ENCODE peak calls at places on chromosomes 12 and 14, in eight cellular contexts. One of them, this sample, is unnamed.

GRCh38 chr12:15532364-15532977 is 210.2 kb downstream of the PTPRO start:
- DNase-seq in IMR-90: peak; percentile 77
- DNase-seq in CD8-positive, alpha-beta memory T cell: no peak
- DNase-seq in CD4-positive, CD25-positive, alpha-beta regulatory T cell: peak; percentile 69
- DNase-seq in OCI-LY7: peak; percentile 72
- DNase-seq in keratinocyte: no peak
- DNase-seq in brain microvascular endothelial cell: peak; percentile 68
- DNase-seq in AG04450: peak; percentile 50
- DNase-seq in this sample: no peak

GRCh38 chr12:84910549-84911241 is 1.9 kb downstream of the SLC6A15 start:
- DNase-seq in IMR-90: no peak
- DNase-seq in CD8-positive, alpha-beta memory T cell: no peak
- DNase-seq in CD4-positive, CD25-positive, alpha-beta regulatory T cell: no peak
- DNase-seq in OCI-LY7: no peak
- DNase-seq in keratinocyte: no peak
- DNase-seq in brain microvascular endothelial cell: peak; percentile 51
- DNase-seq in AG04450: no peak
- DNase-seq in this sample: no peak

GRCh38 chr14:67580336-67581230 is 19.5 kb downstream of the PIGH start:
- DNase-seq in IMR-90: no peak
- DNase-seq in CD8-positive, alpha-beta memory T cell: no peak
- DNase-seq in CD4-positive, CD25-positive, alpha-beta regulatory T cell: no peak
- DNase-seq in OCI-LY7: no peak
- DNase-seq in keratinocyte: no peak
- DNase-seq in brain microvascular endothelial cell: no peak
- DNase-seq in AG04450: no peak
- DNase-seq in this sample: no peak

GRCh38 chr14:92456215-92457017 is 57.2 kb upstream of the RIN3 start:
- DNase-seq in IMR-90: peak; percentile 70
- DNase-seq in CD8-positive, alpha-beta memory T cell: no peak
- DNase-seq in CD4-positive, CD25-positive, alpha-beta regulatory T cell: no peak
- DNase-seq in OCI-LY7: peak; percentile 57
- DNase-seq in keratinocyte: no peak
- DNase-seq in brain microvascular endothelial cell: peak; percentile 59
- DNase-seq in AG04450: peak; percentile 54
- DNase-seq in this sample: peak; percentile 80

GRCh38 chr12:31687101-31687527 is 27.6 kb downstream of the ETFBKMT start:
- DNase-seq in IMR-90: no peak
- DNase-seq in CD8-positive, alpha-beta memory T cell: no peak
- DNase-seq in CD4-positive, CD25-positive, alpha-beta regulatory T cell: no peak
- DNase-seq in OCI-LY7: peak; percentile 88
- DNase-seq in keratinocyte: no peak
- DNase-seq in brain microvascular endothelial cell: no peak
- DNase-seq in AG04450: no peak
- DNase-seq in this sample: peak; percentile 5

GRCh38 chr12:116910645-116911449 is at the start of gene FBXW8:
- DNase-seq in IMR-90: peak; percentile 66
- DNase-seq in CD8-positive, alpha-beta memory T cell: peak; percentile 69
- DNase-seq in CD4-positive, CD25-positive, alpha-beta regulatory T cell: peak; percentile 45
- DNase-seq in OCI-LY7: peak; percentile 84
- DNase-seq in keratinocyte: no peak
- DNase-seq in brain microvascular endothelial cell: peak; percentile 68
- DNase-seq in AG04450: peak; percentile 15
- DNase-seq in this sample: peak; percentile 58

GRCh38 chr14:81176224-81176623 is 44.5 kb downstream of the GTF2A1 start:
- DNase-seq in IMR-90: no peak
- DNase-seq in CD8-positive, alpha-beta memory T cell: no peak
- DNase-seq in CD4-positive, CD25-positive, alpha-beta regulatory T cell: no peak
- DNase-seq in OCI-LY7: peak; percentile 12
- DNase-seq in keratinocyte: no peak
- DNase-seq in brain microvascular endothelial cell: no peak
- DNase-seq in AG04450: no peak
- DNase-seq in this sample: peak; percentile 72

GRCh38 chr12:122888232-122888752 is 7.6 kb downstream of the VPS37B start:
- DNase-seq in IMR-90: peak; percentile 69
- DNase-seq in CD8-positive, alpha-beta memory T cell: peak; percentile 76
- DNase-seq in CD4-positive, CD25-positive, alpha-beta regulatory T cell: peak; percentile 72
- DNase-seq in OCI-LY7: peak; percentile 67
- DNase-seq in keratinocyte: peak; percentile 82
- DNase-seq in brain microvascular endothelial cell: peak; percentile 59
- DNase-seq in AG04450: no peak
- DNase-seq in this sample: peak; percentile 73

GRCh38 chr14:26730929-26731618 is 133.2 kb upstream of the NOVA1 start:
- DNase-seq in IMR-90: peak; percentile 3
- DNase-seq in CD8-positive, alpha-beta memory T cell: no peak
- DNase-seq in CD4-positive, CD25-positive, alpha-beta regulatory T cell: no peak
- DNase-seq in OCI-LY7: peak; percentile 0
- DNase-seq in keratinocyte: no peak
- DNase-seq in brain microvascular endothelial cell: no peak
- DNase-seq in AG04450: no peak
- DNase-seq in this sample: no peak

GRCh38 chr12:46372852-46373302 is 304 bp upstream of the SLC38A2 start:
- DNase-seq in IMR-90: no peak
- DNase-seq in CD8-positive, alpha-beta memory T cell: no peak
- DNase-seq in CD4-positive, CD25-positive, alpha-beta regulatory T cell: no peak
- DNase-seq in OCI-LY7: no peak
- DNase-seq in keratinocyte: no peak
- DNase-seq in brain microvascular endothelial cell: no peak
- DNase-seq in AG04450: no peak
- DNase-seq in this sample: no peak

GRCh38 chr12:98332626-98333025 is 182.8 kb upstream of the TMPO start:
- DNase-seq in IMR-90: no peak
- DNase-seq in CD8-positive, alpha-beta memory T cell: no peak
- DNase-seq in CD4-positive, CD25-positive, alpha-beta regulatory T cell: no peak
- DNase-seq in OCI-LY7: peak; percentile 80
- DNase-seq in keratinocyte: no peak
- DNase-seq in brain microvascular endothelial cell: no peak
- DNase-seq in AG04450: no peak
- DNase-seq in this sample: no peak

GRCh38 chr14:87643005-87643404 is 350.0 kb downstream of the GALC start:
- DNase-seq in IMR-90: no peak
- DNase-seq in CD8-positive, alpha-beta memory T cell: no peak
- DNase-seq in CD4-positive, CD25-positive, alpha-beta regulatory T cell: no peak
- DNase-seq in OCI-LY7: no peak
- DNase-seq in keratinocyte: no peak
- DNase-seq in brain microvascular endothelial cell: no peak
- DNase-seq in AG04450: no peak
- DNase-seq in this sample: no peak

GRCh38 chr14:104560586-104560945 is 19.0 kb upstream of the C14orf180 start:
- DNase-seq in IMR-90: no peak
- DNase-seq in CD8-positive, alpha-beta memory T cell: no peak
- DNase-seq in CD4-positive, CD25-positive, alpha-beta regulatory T cell: no peak
- DNase-seq in OCI-LY7: no peak
- DNase-seq in keratinocyte: no peak
- DNase-seq in brain microvascular endothelial cell: no peak
- DNase-seq in AG04450: no peak
- DNase-seq in this sample: no peak

GRCh38 chr14:61558271-61558670 is 137.0 kb upstream of the HIF1A start:
- DNase-seq in IMR-90: no peak
- DNase-seq in CD8-positive, alpha-beta memory T cell: no peak
- DNase-seq in CD4-positive, CD25-positive, alpha-beta regulatory T cell: no peak
- DNase-seq in OCI-LY7: no peak
- DNase-seq in keratinocyte: no peak
- DNase-seq in brain microvascular endothelial cell: no peak
- DNase-seq in AG04450: no peak
- DNase-seq in this sample: no peak

GRCh38 chr12:113479578-113480335 is 8.1 kb upstream of the LHX5 start:
- DNase-seq in IMR-90: peak; percentile 20
- DNase-seq in CD8-positive, alpha-beta memory T cell: no peak
- DNase-seq in CD4-positive, CD25-positive, alpha-beta regulatory T cell: peak; percentile 25
- DNase-seq in OCI-LY7: no peak
- DNase-seq in keratinocyte: no peak
- DNase-seq in brain microvascular endothelial cell: no peak
- DNase-seq in AG04450: no peak
- DNase-seq in this sample: no peak

GRCh38 chr14:31968912-31969311 is 108.2 kb upstream of the ARHGAP5 start:
- DNase-seq in IMR-90: no peak
- DNase-seq in CD8-positive, alpha-beta memory T cell: no peak
- DNase-seq in CD4-positive, CD25-positive, alpha-beta regulatory T cell: no peak
- DNase-seq in OCI-LY7: no peak
- DNase-seq in keratinocyte: no peak
- DNase-seq in brain microvascular endothelial cell: no peak
- DNase-seq in AG04450: no peak
- DNase-seq in this sample: no peak

GRCh38 chr14:54654600-54654999 is 87.7 kb downstream of the SAMD4A start:
- DNase-seq in IMR-90: no peak
- DNase-seq in CD8-positive, alpha-beta memory T cell: no peak
- DNase-seq in CD4-positive, CD25-positive, alpha-beta regulatory T cell: no peak
- DNase-seq in OCI-LY7: no peak
- DNase-seq in keratinocyte: no peak
- DNase-seq in brain microvascular endothelial cell: no peak
- DNase-seq in AG04450: no peak
- DNase-seq in this sample: no peak

GRCh38 chr14:54652890-54653201 is 85.9 kb downstream of the SAMD4A start:
- DNase-seq in IMR-90: no peak
- DNase-seq in CD8-positive, alpha-beta memory T cell: no peak
- DNase-seq in CD4-positive, CD25-positive, alpha-beta regulatory T cell: no peak
- DNase-seq in OCI-LY7: no peak
- DNase-seq in keratinocyte: no peak
- DNase-seq in brain microvascular endothelial cell: no peak
- DNase-seq in AG04450: no peak
- DNase-seq in this sample: no peak

GRCh38 chr14:54652188-54652889 is 85.4 kb downstream of the SAMD4A start:
- DNase-seq in IMR-90: peak; percentile 100
- DNase-seq in CD8-positive, alpha-beta memory T cell: no peak
- DNase-seq in CD4-positive, CD25-positive, alpha-beta regulatory T cell: no peak
- DNase-seq in OCI-LY7: no peak
- DNase-seq in keratinocyte: peak; percentile 89
- DNase-seq in brain microvascular endothelial cell: peak; percentile 98
- DNase-seq in AG04450: peak; percentile 99
- DNase-seq in this sample: no peak

GRCh38 chr14:54651649-54652048 is 84.7 kb downstream of the SAMD4A start:
- DNase-seq in IMR-90: no peak
- DNase-seq in CD8-positive, alpha-beta memory T cell: no peak
- DNase-seq in CD4-positive, CD25-positive, alpha-beta regulatory T cell: no peak
- DNase-seq in OCI-LY7: no peak
- DNase-seq in keratinocyte: no peak
- DNase-seq in brain microvascular endothelial cell: no peak
- DNase-seq in AG04450: no peak
- DNase-seq in this sample: no peak

DNA sequence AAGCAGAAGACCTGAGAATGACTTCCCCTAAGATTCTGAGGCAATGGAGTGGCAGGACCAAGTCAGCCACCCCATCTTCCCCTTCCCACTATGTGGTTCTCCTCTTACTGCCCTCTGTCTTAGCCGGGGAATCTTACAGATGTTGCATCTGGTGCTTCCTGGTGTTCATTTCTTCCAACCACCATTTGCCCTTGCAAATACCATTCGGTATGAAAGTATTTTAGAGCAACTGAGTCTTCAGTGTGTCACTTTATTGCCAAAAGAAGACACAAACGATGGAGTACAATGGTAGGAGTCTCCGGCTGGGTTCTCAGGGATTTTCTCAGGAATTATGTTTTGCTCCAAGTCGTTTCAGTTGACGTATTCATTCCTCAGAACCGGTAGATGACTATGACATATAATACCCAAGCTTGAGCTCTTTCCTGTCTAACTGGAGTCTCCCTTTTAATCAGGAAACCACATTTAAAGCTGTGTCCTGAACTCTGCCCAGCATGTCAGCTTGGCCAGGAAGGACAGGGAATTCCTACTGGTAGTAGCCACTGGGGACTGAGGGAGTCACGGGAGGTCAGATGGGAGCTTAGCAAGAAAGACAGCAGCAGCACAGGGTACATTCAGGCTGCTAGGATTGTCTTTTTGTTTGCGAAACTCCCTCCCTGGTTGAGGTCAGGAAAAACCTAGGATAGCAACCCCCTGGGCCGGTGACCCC is 87.0 kb downstream of the SAMD4A start:
- DNase-seq in IMR-90: peak; percentile 88
- DNase-seq in CD8-positive, alpha-beta memory T cell: no peak
- DNase-seq in CD4-positive, CD25-positive, alpha-beta regulatory T cell: no peak
- DNase-seq in OCI-LY7: no peak
- DNase-seq in keratinocyte: no peak
- DNase-seq in brain microvascular endothelial cell: peak; percentile 81
- DNase-seq in AG04450: no peak
- DNase-seq in this sample: no peak
- H3K27ac ChIP-seq in IMR-90: peak overlapping the region; percentile 79
- H3K27ac ChIP-seq in CD8-positive, alpha-beta memory T cell: no peak overlapping the region
- H3K27ac ChIP-seq in CD4-positive, CD25-positive, alpha-beta regulatory T cell: no peak overlapping the region
- H3K27ac ChIP-seq in OCI-LY7: no peak overlapping the region
- H3K27ac ChIP-seq in keratinocyte: no peak overlapping the region
- H3K27ac ChIP-seq in brain microvascular endothelial cell: peak overlapping the region; percentile 94
- H3K27ac ChIP-seq in AG04450: peak overlapping the region; percentile 82
- H3K27ac ChIP-seq in this sample: no peak overlapping the region

DNA sequence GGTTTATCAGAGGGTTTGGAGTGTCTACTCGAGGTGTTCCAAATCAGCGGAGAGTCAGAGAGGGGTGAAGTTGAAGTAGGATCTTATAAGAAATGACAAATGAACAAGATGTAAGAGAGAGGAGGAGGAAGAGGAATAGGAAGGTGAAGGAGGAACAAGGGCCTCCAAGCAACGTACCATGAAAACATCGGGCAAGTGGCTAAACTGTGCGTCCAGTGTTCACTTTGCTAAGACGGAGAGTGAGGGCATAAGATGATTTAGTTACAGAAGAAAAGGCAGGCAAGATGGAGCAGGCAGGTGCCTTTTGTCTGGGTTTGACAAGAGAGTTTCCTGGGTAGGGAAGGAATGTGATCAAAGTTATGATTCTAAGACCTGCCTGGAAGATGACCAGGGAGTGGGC is 111.6 kb downstream of the ZFP36L1 start:
- DNase-seq in IMR-90: no peak
- DNase-seq in CD8-positive, alpha-beta memory T cell: no peak
- DNase-seq in CD4-positive, CD25-positive, alpha-beta regulatory T cell: no peak
- DNase-seq in OCI-LY7: no peak
- DNase-seq in keratinocyte: no peak
- DNase-seq in brain microvascular endothelial cell: no peak
- DNase-seq in AG04450: no peak
- DNase-seq in this sample: no peak
- H3K27ac ChIP-seq in IMR-90: no peak overlapping the region
- H3K27ac ChIP-seq in CD8-positive, alpha-beta memory T cell: no peak overlapping the region
- H3K27ac ChIP-seq in CD4-positive, CD25-positive, alpha-beta regulatory T cell: no peak overlapping the region
- H3K27ac ChIP-seq in OCI-LY7: no peak overlapping the region
- H3K27ac ChIP-seq in keratinocyte: peak overlapping the region; percentile 97
- H3K27ac ChIP-seq in brain microvascular endothelial cell: no peak overlapping the region
- H3K27ac ChIP-seq in AG04450: no peak overlapping the region
- H3K27ac ChIP-seq in this sample: no peak overlapping the region

GRCh38 chr12:27627123-27627835 is 69.0 kb upstream of the REP15 start:
- DNase-seq in IMR-90: peak; percentile 79
- DNase-seq in CD8-positive, alpha-beta memory T cell: no peak
- DNase-seq in CD4-positive, CD25-positive, alpha-beta regulatory T cell: no peak
- DNase-seq in OCI-LY7: no peak
- DNase-seq in keratinocyte: no peak
- DNase-seq in brain microvascular endothelial cell: peak; percentile 66
- DNase-seq in AG04450: peak; percentile 21
- DNase-seq in this sample: no peak
- H3K27ac ChIP-seq in IMR-90: peak overlapping the region; percentile 4
- H3K27ac ChIP-seq in CD8-positive, alpha-beta memory T cell: no peak overlapping the region
- H3K27ac ChIP-seq in CD4-positive, CD25-positive, alpha-beta regulatory T cell: no peak overlapping the region
- H3K27ac ChIP-seq in OCI-LY7: no peak overlapping the region
- H3K27ac ChIP-seq in keratinocyte: peak overlapping the region; percentile 78
- H3K27ac ChIP-seq in brain microvascular endothelial cell: peak overlapping the region; percentile 97
- H3K27ac ChIP-seq in AG04450: peak overlapping the region; percentile 55
- H3K27ac ChIP-seq in this sample: no peak overlapping the region

DNA sequence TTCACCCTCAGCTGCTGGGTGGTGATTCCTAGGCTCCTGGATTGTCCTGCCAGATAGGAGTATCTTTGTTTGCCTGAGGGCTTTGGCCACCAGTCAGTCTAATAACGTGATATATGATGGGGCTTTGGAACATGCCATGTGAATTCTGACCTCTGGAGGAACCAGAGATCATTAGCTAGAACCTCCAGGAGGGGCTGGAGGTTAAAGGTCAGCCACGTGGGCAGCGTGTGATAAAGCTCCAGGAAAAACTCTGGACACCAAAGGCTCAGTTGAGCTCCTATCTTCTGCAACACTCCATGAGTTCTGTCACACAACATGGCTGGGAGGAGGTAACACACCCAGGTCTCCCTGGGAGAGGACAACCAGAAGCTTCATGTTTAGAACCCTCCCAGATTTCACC is 251.1 kb downstream of the DAD1 start:
- DNase-seq in IMR-90: no peak
- DNase-seq in CD8-positive, alpha-beta memory T cell: no peak
- DNase-seq in CD4-positive, CD25-positive, alpha-beta regulatory T cell: no peak
- DNase-seq in OCI-LY7: no peak
- DNase-seq in keratinocyte: no peak
- DNase-seq in brain microvascular endothelial cell: no peak
- DNase-seq in AG04450: no peak
- DNase-seq in this sample: no peak
- H3K27ac ChIP-seq in IMR-90: no peak overlapping the region
- H3K27ac ChIP-seq in CD8-positive, alpha-beta memory T cell: no peak overlapping the region
- H3K27ac ChIP-seq in CD4-positive, CD25-positive, alpha-beta regulatory T cell: no peak overlapping the region
- H3K27ac ChIP-seq in OCI-LY7: no peak overlapping the region
- H3K27ac ChIP-seq in keratinocyte: no peak overlapping the region
- H3K27ac ChIP-seq in brain microvascular endothelial cell: no peak overlapping the region
- H3K27ac ChIP-seq in AG04450: no peak overlapping the region
- H3K27ac ChIP-seq in this sample: no peak overlapping the region

This sample was measured in HL-60.